ENCODE peak calls at places on chromosome 12, in ten cellular contexts. G, Q, W, V, O, B, R, Z, K and N are unnamed samples.
A peak's percentile ranks its signal among the peaks of the same experiment; 100 is the strongest.

GRCh38 chr12:1836854-1837411 is 16.6 kb downstream of the LRTM2 start:
- DNase-seq in V (no peak), R (no peak), Z (peak; percentile 70), W (peak; percentile 11), Q (no peak), G (no peak), K (peak; percentile 18), O (peak; percentile 63), B (no peak), N (no peak)

GRCh38 chr12:91316825-91317224 is 134.2 kb upstream of the DCN start:
- DNase-seq in V (no peak), K (no peak), B (no peak), G (no peak), O (no peak), Z (no peak), R (no peak), Q (no peak), W (no peak), N (no peak)

GRCh38 chr12:95574030-95574429 is 22.8 kb upstream of the USP44 start:
- DNase-seq in K (no peak), B (no peak), W (no peak), O (no peak), R (no peak), Q (no peak), Z (no peak), G (no peak), V (no peak), N (no peak)

GRCh38 chr12:65881348-65881961 is 57.2 kb downstream of the HMGA2 start:
- DNase-seq in B (peak; percentile 14), V (no peak), K (peak; percentile 46), Z (no peak), Q (no peak), G (no peak), W (peak; percentile 45), R (no peak), O (peak; percentile 44), N (no peak)

GRCh38 chr12:115451785-115452736 is 768.1 kb upstream of the TBX3 start:
- DNase-seq in W (peak; percentile 42), V (no peak), G (peak; percentile 18), R (no peak), Q (no peak), O (peak; percentile 16), K (no peak), Z (peak; percentile 41), B (peak; percentile 67), N (no peak)

GRCh38 chr12:53205747-53206146 is 1.3 kb downstream of the ITGB7 start:
- DNase-seq in Z (no peak), K (peak; percentile 49), O (no peak), V (no peak), Q (peak; percentile 77), R (peak; percentile 55), W (no peak), G (no peak), B (no peak), N (peak; percentile 77)

GRCh38 chr12:94710933-94711332 is 60.6 kb upstream of the TMCC3 start:
- DNase-seq in Z (no peak), K (no peak), R (peak; percentile 15), B (no peak), O (no peak), V (no peak), W (peak; percentile 12), G (peak; percentile 32), Q (no peak), N (no peak)

GRCh38 chr12:53182836-53183235 is 2.1 kb upstream of the CSAD start:
- DNase-seq in G (no peak), Q (no peak), B (no peak), K (no peak), O (no peak), Z (no peak), V (no peak), R (no peak), W (no peak), N (no peak)

GRCh38 chr12:111038941-111039340 is 118.6 kb upstream of the MYL2 start:
- DNase-seq in K (no peak), O (no peak), V (no peak), Z (no peak), B (no peak), W (no peak), G (no peak), Q (no peak), R (no peak), N (no peak)

GRCh38 chr12:48198619-48198973 is 4.5 kb downstream of the OR10AD1 start:
- DNase-seq in Z (no peak), K (no peak), G (no peak), R (peak; percentile 34), O (peak; percentile 62), V (no peak), W (peak; percentile 59), B (peak; percentile 63), Q (peak; percentile 90), N (no peak)